ENCODE peak calls at places on chromosome 20, in seven cellular contexts. R is HCT116, B is GM12878, Z is K562, Y is GM23338, Q is HepG2, D is SK-N-SH. O is an unnamed sample.

GRCh38 chr20:61118429-61119224 is 133.4 kb upstream of the CDH4 start:
- DNase-seq in B (no peak), D (no peak), Y (no peak), R (no peak), Q (no peak), Z (no peak), O (no peak)

GRCh38 chr20:17499041-17499440 is 32.1 kb downstream of the BFSP1 start:
- DNase-seq in Y (no peak), B (no peak), Z (no peak), Q (no peak), R (no peak), D (no peak), O (no peak)

GRCh38 chr20:35994994-35995453 is 26.6 kb downstream of the CNBD2 start:
- DNase-seq in Q (peak; percentile 85), Y (peak; percentile 95), D (peak; percentile 79), R (peak; percentile 84), B (peak; percentile 16), Z (peak; percentile 67), O (peak; percentile 85)

GRCh38 chr20:16062661-16063591 is 510.3 kb downstream of the KIF16B start:
- DNase-seq in B (no peak), Y (no peak), D (peak; percentile 40), Z (no peak), R (no peak), Q (no peak), O (no peak)

GRCh38 chr20:63224272-63225081 is 8.5 kb upstream of the YTHDF1 start:
- DNase-seq in D (peak; percentile 78), B (no peak), Z (peak; percentile 57), Y (no peak), Q (peak; percentile 56), R (no peak), O (no peak)

GRCh38 chr20:38127011-38127621 is 38.0 kb downstream of the TGM2 start:
- DNase-seq in Y (no peak), Z (peak; percentile 46), Q (no peak), B (no peak), R (peak; percentile 26), D (no peak), O (peak; percentile 96)

GRCh38 chr20:40687384-40688128 is 1.5 kb downstream of the MAFB start:
- DNase-seq in D (peak; percentile 67), Q (no peak), R (no peak), Y (peak; percentile 73), Z (no peak), B (no peak), O (peak; percentile 52)

GRCh38 chr20:37178839-37179670 is at the start of the genes MROH8 and RPN2:
- DNase-seq in R (peak; percentile 96), Z (peak; percentile 97), D (peak; percentile 96), B (peak; percentile 83), Y (peak; percentile 99), Q (peak; percentile 98), O (peak; percentile 99)

GRCh38 chr20:33909331-33909921 is 84.3 kb upstream of the RALY start:
- DNase-seq in Z (no peak), Y (no peak), Q (peak; percentile 99), D (no peak), R (peak; percentile 12), B (no peak), O (peak; percentile 74)

GRCh38 chr20:34129518-34130162 is 17.6 kb upstream of the EIF2S2 start:
- DNase-seq in R (peak; percentile 75), Y (peak; percentile 91), Q (peak; percentile 89), D (peak; percentile 85), B (peak; percentile 9), Z (peak; percentile 65), O (peak; percentile 78)

GRCh38 chr20:63005240-63005861 is 1.4 kb downstream of the BHLHE23 start:
- DNase-seq in Y (peak; percentile 54), D (no peak), R (no peak), B (no peak), Q (no peak), Z (no peak), O (no peak)

GRCh38 chr20:63574156-63574828 is at the start of gene HELZ2:
- DNase-seq in D (peak; percentile 90), Z (peak; percentile 87), Q (peak; percentile 53), R (peak; percentile 16), B (no peak), Y (peak; percentile 84), O (peak; percentile 52)

GRCh38 chr20:62433655-62434054 is 6.3 kb upstream of the RBBP8NL start:
- DNase-seq in Z (no peak), R (no peak), D (no peak), Q (no peak), Y (no peak), B (no peak), O (peak; percentile 8)

GRCh38 chr20:63741354-63741675 is 1.7 kb downstream of the SLC2A4RG start:
- DNase-seq in D (no peak), R (no peak), B (no peak), Y (no peak), Z (peak; percentile 18), Q (no peak), O (no peak)

GRCh38 chr20:37781626-37782025 is 87.8 kb downstream of the CTNNBL1 start:
- DNase-seq in R (no peak), B (no peak), D (no peak), Q (no peak), Y (peak; percentile 4), Z (no peak), O (no peak)

GRCh38 chr20:29300579-29301551 is 1956.6 kb upstream of the DEFB115 start:
- DNase-seq in R (no peak), Y (no peak), D (no peak), B (no peak), Z (no peak), Q (no peak), O (no peak)

GRCh38 chr20:29873946-29874345 is 1383.5 kb upstream of the DEFB115 start:
- DNase-seq in Y (peak; percentile 70), Z (no peak), D (peak; percentile 61), R (no peak), Q (no peak), B (no peak), O (peak; percentile 37)

GRCh38 chr20:62944184-62944583 is 6.2 kb downstream of the GID8 start:
- DNase-seq in R (no peak), Q (no peak), D (no peak), B (no peak), Z (no peak), Y (no peak), O (no peak)

DNA sequence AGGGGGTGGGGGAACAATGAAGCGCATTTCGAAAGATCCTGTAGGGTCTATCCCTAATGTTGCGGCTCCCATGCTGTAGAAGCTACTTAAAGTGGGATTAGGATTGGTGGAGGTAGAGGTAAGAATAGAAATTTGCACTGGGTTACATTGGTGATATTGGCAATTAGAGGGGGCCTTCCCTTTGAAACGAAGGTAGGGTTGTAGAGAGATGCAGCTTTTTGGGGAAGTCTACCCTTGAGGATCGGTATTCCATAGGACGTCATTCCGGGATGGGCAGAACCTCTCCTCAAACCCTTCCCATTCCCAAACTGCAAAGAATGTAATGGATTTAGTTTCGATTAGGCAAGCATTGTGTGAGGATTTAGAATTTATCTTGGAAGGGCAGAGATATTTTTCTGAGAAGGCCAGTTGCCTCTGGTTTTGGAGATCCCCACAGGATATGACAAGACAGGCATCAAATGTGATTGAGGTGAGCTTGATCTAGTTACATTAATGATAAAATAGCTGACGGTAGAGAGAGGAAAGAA is 5.4 kb upstream of the ZNFX1 start:
- DNase-seq in D (no peak), B (no peak), Y (no peak), R (no peak), Z (no peak), Q (no peak), O (no peak)
- TF ChIP-seq POLR2AphosphoS5 in D (peak; percentile 18), B (peak; percentile 40), Y (peak; percentile 44), R (no peak), Z (peak; percentile 52), Q (peak; percentile 28), O (no peak)

GRCh38 chr20:57439993-57440392 is 48.8 kb downstream of the RBM38 start:
- DNase-seq in Y (no peak), B (no peak), R (no peak), D (no peak), Z (no peak), Q (no peak), O (no peak)

GRCh38 chr20:57442160-57442887 is 51.1 kb downstream of the RBM38 start:
- DNase-seq in Q (no peak), R (no peak), B (no peak), Y (no peak), D (no peak), Z (no peak), O (no peak)

GRCh38 chr20:57441510-57442154 is 50.4 kb downstream of the RBM38 start:
- DNase-seq in Q (no peak), Z (no peak), R (no peak), D (no peak), B (no peak), Y (no peak), O (no peak)

GRCh38 chr20:57439432-57439831 is 48.2 kb downstream of the RBM38 start:
- DNase-seq in Z (no peak), R (no peak), Q (no peak), D (no peak), Y (no peak), B (no peak), O (no peak)

GRCh38 chr20:57440678-57441509 is 49.7 kb downstream of the RBM38 start:
- DNase-seq in B (no peak), Z (no peak), R (no peak), Q (no peak), Y (peak; percentile 42), D (peak; percentile 88), O (no peak)
- H2AFZ ChIP-seq in B (no peak overlapping the region), Z (no peak overlapping the region), R (no peak overlapping the region), Q (no peak overlapping the region), Y (peak overlapping the region; percentile 87), D (no peak overlapping the region), O (no peak overlapping the region)

GRCh38 chr20:57680131-57680716 is 29.6 kb downstream of the PMEPA1 start:
- DNase-seq in B (peak; percentile 86), Q (no peak), Z (no peak), Y (no peak), R (no peak), D (no peak), O (no peak)

GRCh38 chr20:57677323-57677982 is 32.4 kb downstream of the PMEPA1 start:
- DNase-seq in Z (no peak), D (no peak), Q (no peak), Y (no peak), B (no peak), R (no peak), O (no peak)

GRCh38 chr20:57676517-57677322 is 33.1 kb downstream of the PMEPA1 start:
- DNase-seq in Q (no peak), B (no peak), Y (no peak), Z (no peak), D (no peak), R (no peak), O (no peak)

GRCh38 chr20:57679113-57679512 is 30.7 kb downstream of the PMEPA1 start:
- DNase-seq in Y (no peak), B (no peak), D (no peak), Q (no peak), Z (no peak), R (no peak), O (no peak)

GRCh38 chr20:57678340-57678739 is 31.5 kb downstream of the PMEPA1 start:
- DNase-seq in Q (no peak), Z (no peak), B (no peak), R (no peak), Y (no peak), D (peak; percentile 87), O (no peak)
- H3K4me1 ChIP-seq in Q (no peaks in the 10 kb centered on the region), Z (no peaks in the 10 kb centered on the region), B (peaks cover 62% of the 10 kb centered on the region), R (no peaks in the 10 kb centered on the region), Y (peaks cover 59% of the 10 kb centered on the region), D (no peaks in the 10 kb centered on the region), O (no peaks in the 10 kb centered on the region)

DNA sequence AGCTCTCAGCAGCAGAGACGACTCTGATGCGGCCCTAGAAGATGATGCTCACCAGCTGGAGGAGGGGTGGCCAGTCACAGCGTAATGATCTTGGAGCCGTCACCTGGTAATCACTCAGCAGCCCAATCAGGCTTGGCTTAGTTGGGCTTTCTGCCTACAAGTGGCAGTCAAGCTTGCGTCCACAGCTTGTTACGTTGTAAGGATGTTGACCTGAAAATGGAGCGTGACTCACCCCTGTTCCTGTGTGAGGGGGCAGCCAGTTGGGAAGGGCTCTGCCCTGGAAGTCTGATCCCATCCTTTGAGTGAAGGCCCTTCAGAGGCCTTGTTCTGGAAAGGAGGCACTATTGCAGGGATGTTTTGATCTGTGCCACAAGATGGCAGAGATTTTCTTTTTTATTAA is 49.8 kb downstream of the SPATA2 start:
- DNase-seq in Y (no peak), Z (no peak), R (no peak), B (no peak), Q (no peak), D (no peak), O (no peak)
- TF ChIP-seq POLR2AphosphoS5 in Y (no peak), Z (no peak), R (no peak), B (no peak), Q (no peak), D (no peak), O (no peak)